ENCODE peak calls at places on chromosome 20, in six cellular contexts. R is stimulated activated CD8-positive, alpha-beta memory T cell treated with anti-CD3 and anti-CD28 coated beads, Interleukin-4, amount 100 ng/mL, for 1 hour; O is chondrocyte; K is sciatic nerve; Q is body of pancreas; H is activated naive CD4-positive, alpha-beta T cell treated with anti-CD3 and anti-CD28 coated beads for 36 hours. J is an unnamed sample.
A peak's percentile ranks its signal among the peaks of the same experiment; 100 is the strongest.

GRCh38 chr20:21173496-21174025 is 47.7 kb downstream of the KIZ start:
- DNase-seq in R (no peak), K (no peak), O (no peak), H (no peak), Q (no peak), J (no peak)

GRCh38 chr20:4808872-4809271 is 87.2 kb downstream of the PRND start:
- DNase-seq in K (no peak), R (no peak), Q (no peak), O (no peak), H (no peak), J (no peak)

GRCh38 chr20:50744143-50744792 is 12.9 kb downstream of the PARD6B start:
- DNase-seq in K (peak; percentile 70), Q (peak; percentile 82), R (no peak), H (peak; percentile 44), O (no peak), J (no peak)

GRCh38 chr20:610130-611046 is at the start of gene TCF15:
- DNase-seq in H (no peak), Q (no peak), O (no peak), R (no peak), K (no peak), J (peak; percentile 82)

GRCh38 chr20:2296545-2297351 is 947 bp downstream of the TGM3 start:
- DNase-seq in H (no peak), Q (no peak), R (no peak), K (no peak), O (no peak), J (no peak)

GRCh38 chr20:5393218-5393870 is 76.6 kb upstream of the PROKR2 start:
- DNase-seq in R (no peak), Q (no peak), K (no peak), H (no peak), O (no peak), J (no peak)

GRCh38 chr20:61354501-61354900 is 102.4 kb downstream of the CDH4 start:
- DNase-seq in K (no peak), Q (no peak), R (no peak), H (no peak), O (no peak), J (no peak)

GRCh38 chr20:12358655-12359009 is 440.9 kb downstream of the BTBD3 start:
- DNase-seq in O (no peak), H (no peak), Q (no peak), K (no peak), R (no peak), J (no peak)

GRCh38 chr20:62695448-62696414 is 12.9 kb upstream of the NTSR1 start:
- DNase-seq in Q (no peak), O (no peak), R (no peak), K (no peak), H (no peak), J (peak; percentile 56)

GRCh38 chr20:47201074-47201730 is 155.3 kb downstream of the ZMYND8 start:
- DNase-seq in R (no peak), O (no peak), K (no peak), Q (no peak), H (no peak), J (no peak)

GRCh38 chr20:15248618-15249395 is 911.4 kb upstream of the FLRT3 start:
- DNase-seq in O (no peak), Q (no peak), R (no peak), H (no peak), K (no peak), J (no peak)

GRCh38 chr20:50320910-50321796 is 130.5 kb downstream of the CEBPB start:
- DNase-seq in H (no peak), Q (peak; percentile 95), K (peak; percentile 92), R (no peak), O (no peak), J (peak; percentile 95)

GRCh38 chr20:16732506-16733152 is 2.8 kb downstream of the SNRPB2 start:
- DNase-seq in R (no peak), H (no peak), K (no peak), Q (no peak), O (no peak), J (no peak)